ENCODE peak calls at places on chromosome 4, in four cellular contexts. One of them, this sample, is unnamed.

GRCh38 chr4:174136013-174136412 is 147.5 kb downstream of the FBXO8 start:
- DNase-seq in Peyer's patch: no peak
- DNase-seq in fibroblast of lung: peak; percentile 37
- DNase-seq in CD8-positive, alpha-beta T cell: no peak
- DNase-seq in this sample: no peak

GRCh38 chr4:78014889-78015886 is 41.9 kb upstream of the FRAS1 start:
- DNase-seq in Peyer's patch: no peak
- DNase-seq in CD8-positive, alpha-beta T cell: no peak
- DNase-seq in fibroblast of lung: no peak
- DNase-seq in this sample: no peak

GRCh38 chr4:145218251-145218650 is 37.9 kb upstream of the OTUD4 start:
- DNase-seq in fibroblast of lung: no peak
- DNase-seq in CD8-positive, alpha-beta T cell: no peak
- DNase-seq in Peyer's patch: no peak
- DNase-seq in this sample: no peak

GRCh38 chr4:141179474-141180026 is 41.1 kb upstream of the ZNF330 start:
- DNase-seq in fibroblast of lung: no peak
- DNase-seq in CD8-positive, alpha-beta T cell: no peak
- DNase-seq in Peyer's patch: no peak
- DNase-seq in this sample: no peak

GRCh38 chr4:70240192-70240591 is 2.2 kb upstream of the CSN3 start:
- DNase-seq in CD8-positive, alpha-beta T cell: no peak
- DNase-seq in Peyer's patch: no peak
- DNase-seq in fibroblast of lung: peak; percentile 97
- DNase-seq in this sample: no peak

GRCh38 chr4:20520901-20521300 is 179.4 kb upstream of the PACRGL start:
- DNase-seq in fibroblast of lung: peak; percentile 59
- DNase-seq in CD8-positive, alpha-beta T cell: no peak
- DNase-seq in Peyer's patch: no peak
- DNase-seq in this sample: no peak

GRCh38 chr4:5524900-5525299 is 183.5 kb downstream of the EVC2 start:
- DNase-seq in Peyer's patch: no peak
- DNase-seq in CD8-positive, alpha-beta T cell: no peak
- DNase-seq in fibroblast of lung: peak; percentile 64
- DNase-seq in this sample: no peak

GRCh38 chr4:57084360-57084759 is 25.8 kb downstream of the IGFBP7 start:
- DNase-seq in fibroblast of lung: no peak
- DNase-seq in Peyer's patch: no peak
- DNase-seq in CD8-positive, alpha-beta T cell: no peak
- DNase-seq in this sample: no peak

GRCh38 chr4:133865606-133866327 is 335.8 kb downstream of the PABPC4L start:
- DNase-seq in CD8-positive, alpha-beta T cell: no peak
- DNase-seq in fibroblast of lung: peak; percentile 96
- DNase-seq in Peyer's patch: no peak
- DNase-seq in this sample: no peak

GRCh38 chr4:92969650-92970370 is 666.0 kb downstream of the GRID2 start:
- DNase-seq in fibroblast of lung: peak; percentile 95
- DNase-seq in CD8-positive, alpha-beta T cell: no peak
- DNase-seq in Peyer's patch: no peak
- DNase-seq in this sample: no peak

GRCh38 chr4:11451720-11452119 is 23.0 kb upstream of the HS3ST1 start:
- DNase-seq in fibroblast of lung: no peak
- DNase-seq in Peyer's patch: no peak
- DNase-seq in CD8-positive, alpha-beta T cell: no peak
- DNase-seq in this sample: no peak

GRCh38 chr4:110289601-110290100 is 91.2 kb upstream of the ELOVL6 start:
- DNase-seq in fibroblast of lung: no peak
- DNase-seq in CD8-positive, alpha-beta T cell: no peak
- DNase-seq in Peyer's patch: no peak
- DNase-seq in this sample: no peak

GRCh38 chr4:128812360-128812958 is 3.0 kb downstream of the JADE1 start:
- DNase-seq in fibroblast of lung: peak; percentile 71
- DNase-seq in CD8-positive, alpha-beta T cell: no peak
- DNase-seq in Peyer's patch: no peak
- DNase-seq in this sample: no peak

GRCh38 chr4:109091754-109092409 is 210.6 kb downstream of the COL25A1 start:
- DNase-seq in CD8-positive, alpha-beta T cell: no peak
- DNase-seq in fibroblast of lung: no peak
- DNase-seq in Peyer's patch: no peak
- DNase-seq in this sample: no peak

GRCh38 chr4:159384017-159384416 is 281.1 kb downstream of the RAPGEF2 start:
- DNase-seq in fibroblast of lung: no peak
- DNase-seq in Peyer's patch: no peak
- DNase-seq in CD8-positive, alpha-beta T cell: no peak
- DNase-seq in this sample: no peak

GRCh38 chr4:44210750-44211149 is 237.9 kb downstream of the KCTD8 start:
- DNase-seq in Peyer's patch: no peak
- DNase-seq in CD8-positive, alpha-beta T cell: no peak
- DNase-seq in fibroblast of lung: no peak
- DNase-seq in this sample: no peak

GRCh38 chr4:40804598-40804997 is 54.8 kb downstream of the NSUN7 start:
- DNase-seq in Peyer's patch: no peak
- DNase-seq in CD8-positive, alpha-beta T cell: no peak
- DNase-seq in fibroblast of lung: no peak
- DNase-seq in this sample: no peak

DNA sequence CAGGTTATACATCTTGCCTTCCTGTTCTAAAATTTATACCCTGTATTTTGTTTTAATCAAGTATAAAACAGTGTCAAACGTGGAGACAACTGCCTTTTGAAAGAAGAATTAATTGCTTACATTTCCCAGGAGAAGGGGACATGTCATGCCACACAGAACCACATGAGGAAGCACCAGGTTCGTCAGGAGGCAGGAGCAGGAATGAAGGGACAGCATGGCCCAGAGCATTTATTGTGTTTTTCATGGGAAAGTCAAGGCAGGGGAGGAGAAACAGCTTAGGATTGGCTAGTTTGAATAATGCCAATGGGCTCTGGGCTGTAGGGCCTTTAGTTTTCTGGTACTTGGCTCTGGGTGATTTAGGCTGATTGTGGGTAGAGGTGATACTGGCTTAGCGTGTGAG is 203.7 kb downstream of the CFAP299 start:
- DNase-seq in Peyer's patch: no peak
- DNase-seq in CD8-positive, alpha-beta T cell: no peak
- DNase-seq in fibroblast of lung: no peak
- DNase-seq in this sample: no peak
- TF ChIP-seq CTCF in Peyer's patch: no peak
- TF ChIP-seq CTCF in CD8-positive, alpha-beta T cell: no peak
- TF ChIP-seq CTCF in fibroblast of lung: no peak
- TF ChIP-seq CTCF in this sample: no peak

GRCh38 chr4:185213341-185213740 is 3.9 kb downstream of the SNX25 start:
- DNase-seq in fibroblast of lung: no peak
- DNase-seq in Peyer's patch: no peak
- DNase-seq in CD8-positive, alpha-beta T cell: no peak
- DNase-seq in this sample: no peak

GRCh38 chr4:185212566-185212965 is 3.2 kb downstream of the SNX25 start:
- DNase-seq in Peyer's patch: no peak
- DNase-seq in CD8-positive, alpha-beta T cell: no peak
- DNase-seq in fibroblast of lung: peak; percentile 14
- DNase-seq in this sample: no peak

GRCh38 chr4:185211641-185212040 is 2.2 kb downstream of the SNX25 start:
- DNase-seq in Peyer's patch: no peak
- DNase-seq in fibroblast of lung: no peak
- DNase-seq in CD8-positive, alpha-beta T cell: no peak
- DNase-seq in this sample: no peak

GRCh38 chr4:185215261-185215660 is 5.9 kb downstream of the SNX25 start:
- DNase-seq in fibroblast of lung: no peak
- DNase-seq in CD8-positive, alpha-beta T cell: no peak
- DNase-seq in Peyer's patch: no peak
- DNase-seq in this sample: no peak

DNA sequence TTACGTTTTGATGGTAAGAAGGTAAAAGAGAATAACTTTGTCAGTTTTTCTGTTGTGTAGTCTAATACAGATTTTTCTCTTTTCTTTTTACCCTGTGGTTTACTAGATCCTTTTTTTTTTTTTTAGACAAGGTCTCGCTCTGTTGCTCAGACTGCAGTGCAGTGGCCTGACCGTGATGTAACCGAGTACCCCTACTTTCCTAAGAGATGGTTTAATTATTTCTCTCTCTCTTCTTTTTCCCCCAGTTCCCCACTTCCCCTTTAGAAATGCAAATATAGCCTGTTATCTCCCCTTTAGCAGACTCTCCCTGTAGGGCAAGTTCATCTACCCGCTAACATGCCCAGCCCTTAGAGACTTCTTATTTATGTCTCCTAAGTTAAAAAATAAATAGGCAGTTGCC is 4.4 kb downstream of the SNX25 start:
- DNase-seq in CD8-positive, alpha-beta T cell: no peak
- DNase-seq in Peyer's patch: no peak
- DNase-seq in fibroblast of lung: no peak
- DNase-seq in this sample: peak; percentile 78
- H3K4me3 ChIP-seq in CD8-positive, alpha-beta T cell: no peak overlapping the region
- H3K4me3 ChIP-seq in Peyer's patch: no peak overlapping the region
- H3K4me3 ChIP-seq in fibroblast of lung: no peak overlapping the region
- H3K4me3 ChIP-seq in this sample: peak overlapping the region; percentile 91

GRCh38 chr4:86653237-86653865 is 59.2 kb downstream of the PTPN13 start:
- DNase-seq in Peyer's patch: no peak
- DNase-seq in CD8-positive, alpha-beta T cell: no peak
- DNase-seq in fibroblast of lung: no peak
- DNase-seq in this sample: no peak
- TF ChIP-seq CTCF in Peyer's patch: no peak
- TF ChIP-seq CTCF in CD8-positive, alpha-beta T cell: no peak
- TF ChIP-seq CTCF in fibroblast of lung: peak; percentile 14
- TF ChIP-seq CTCF in this sample: peak; percentile 71

DNA sequence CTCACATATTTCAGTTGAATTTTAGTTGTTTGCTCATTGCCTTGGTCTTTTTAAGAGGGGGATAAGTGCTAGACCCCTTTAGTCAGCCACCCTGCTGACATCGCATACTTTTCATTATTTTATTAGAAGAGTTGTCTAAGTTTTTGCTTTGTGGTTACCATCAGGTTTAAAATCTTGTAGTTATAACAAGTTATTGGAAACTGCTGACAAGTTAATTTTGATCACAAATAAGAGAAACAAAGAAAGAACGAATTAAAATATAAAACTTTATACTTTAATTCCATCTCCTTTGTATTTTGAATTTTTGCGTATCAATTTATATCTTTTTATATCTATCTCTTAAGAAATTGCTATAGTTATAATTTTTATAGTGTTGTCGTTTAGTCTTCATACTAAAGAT is 679.7 kb downstream of the TECRL start:
- DNase-seq in Peyer's patch: no peak
- DNase-seq in fibroblast of lung: no peak
- DNase-seq in CD8-positive, alpha-beta T cell: no peak
- DNase-seq in this sample: no peak
- H3K4me3 ChIP-seq in Peyer's patch: no peak overlapping the region
- H3K4me3 ChIP-seq in fibroblast of lung: no peak overlapping the region
- H3K4me3 ChIP-seq in CD8-positive, alpha-beta T cell: no peak overlapping the region
- H3K4me3 ChIP-seq in this sample: no peak overlapping the region

GRCh38 chr4:151855747-151856146 is 94.9 kb upstream of the GATB start:
- DNase-seq in Peyer's patch: no peak
- DNase-seq in CD8-positive, alpha-beta T cell: no peak
- DNase-seq in fibroblast of lung: no peak
- DNase-seq in this sample: no peak
- TF ChIP-seq CTCF in Peyer's patch: no peak
- TF ChIP-seq CTCF in CD8-positive, alpha-beta T cell: no peak
- TF ChIP-seq CTCF in fibroblast of lung: no peak
- TF ChIP-seq CTCF in this sample: no peak

DNA sequence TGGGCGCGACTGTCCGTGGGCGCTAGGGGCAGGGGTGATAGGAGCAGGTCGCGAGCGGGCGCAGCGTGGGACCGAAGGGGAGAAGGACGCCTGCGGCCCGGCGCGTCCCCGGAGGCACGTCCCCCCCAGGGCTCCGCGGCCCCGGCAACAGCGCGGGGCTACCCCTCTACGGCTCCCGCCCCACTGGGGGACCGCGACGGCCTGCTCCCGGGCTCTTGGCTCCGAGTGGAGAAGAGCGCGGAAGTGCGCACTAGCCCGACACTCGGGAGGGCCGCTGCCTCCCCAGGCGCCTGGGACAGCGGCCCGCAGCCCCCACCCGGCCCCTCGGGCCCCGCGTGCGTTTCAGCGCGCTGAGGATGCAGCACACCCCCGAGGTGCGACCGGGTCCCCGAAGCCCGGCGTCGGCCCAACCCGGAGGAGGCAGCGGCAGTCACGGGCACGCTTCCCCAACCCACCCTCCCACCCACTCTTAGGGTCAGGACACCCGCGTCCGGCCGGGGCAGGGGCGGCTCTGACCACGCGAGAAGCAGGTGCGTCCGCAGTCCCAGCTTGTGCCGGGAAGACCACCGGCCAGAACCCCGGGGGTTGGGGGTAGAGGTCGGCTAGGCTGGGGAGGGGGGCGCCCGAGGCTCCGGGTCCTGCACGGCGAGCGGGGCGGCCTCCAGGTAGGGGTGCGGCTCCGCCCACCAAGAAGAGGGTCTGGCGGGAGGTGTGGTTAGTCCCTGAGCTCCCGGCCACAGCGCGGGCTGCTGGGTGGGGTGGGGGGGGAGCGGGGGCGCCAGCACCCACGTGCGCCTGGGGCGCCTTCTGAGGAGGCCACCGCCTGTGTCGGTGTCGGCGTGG is 18.5 kb upstream of the NAT8L start:
- DNase-seq in fibroblast of lung: no peak
- DNase-seq in CD8-positive, alpha-beta T cell: no peak
- DNase-seq in Peyer's patch: peak; percentile 42
- DNase-seq in this sample: no peak
- H3K4me3 ChIP-seq in fibroblast of lung: peak overlapping the region; percentile 78
- H3K4me3 ChIP-seq in CD8-positive, alpha-beta T cell: peak overlapping the region; percentile 80
- H3K4me3 ChIP-seq in Peyer's patch: peak overlapping the region; percentile 86
- H3K4me3 ChIP-seq in this sample: no peak overlapping the region

GRCh38 chr4:156109943-156110925 is 156.6 kb upstream of the CTSO start:
- DNase-seq in CD8-positive, alpha-beta T cell: no peak
- DNase-seq in Peyer's patch: no peak
- DNase-seq in fibroblast of lung: no peak
- DNase-seq in this sample: no peak
- TF ChIP-seq CTCF in CD8-positive, alpha-beta T cell: no peak
- TF ChIP-seq CTCF in Peyer's patch: no peak
- TF ChIP-seq CTCF in fibroblast of lung: no peak
- TF ChIP-seq CTCF in this sample: peak; percentile 30